ENCODE peak calls at places on chromosomes 13 and 19, in seven cellular contexts. J is GM04503; C is SW 1271; R is adipocyte; U is fibroblast of lung; H is iPS DF 6.9; I is stimulated activated CD4-positive, alpha-beta T cell treated with anti-CD3 and anti-CD28 coated beads, Interleukin-1b, Interleukin-23, amount 100 ng/mL, for 4 hours. Z is an unnamed sample.
A peak's percentile ranks its signal among the peaks of the same experiment; 100 is the strongest.

GRCh38 chr19:1860133-1860775 is 3.1 kb downstream of the KLF16 start:
- DNase-seq in J (no peak), C (no peak), R (peak; percentile 90), U (peak; percentile 76), H (no peak), I (peak; percentile 43), Z (no peak)

GRCh38 chr13:26423634-26424033 is 133.8 kb upstream of the WASF3 start:
- DNase-seq in J (no peak), C (no peak), R (peak; percentile 25), U (peak; percentile 19), H (no peak), I (no peak), Z (no peak)

GRCh38 chr19:3120611-3121231 is 15.1 kb upstream of the GNA15 start:
- DNase-seq in J (no peak), C (no peak), R (no peak), U (no peak), H (no peak), I (no peak), Z (no peak)

GRCh38 chr19:10820173-10820572 is 15.8 kb downstream of the TMED1 start:
- DNase-seq in J (no peak), C (no peak), R (no peak), U (no peak), H (no peak), I (no peak), Z (no peak)

GRCh38 chr13:23871616-23872220 is 17.5 kb downstream of the MIPEP start:
- DNase-seq in J (no peak), C (no peak), R (peak; percentile 78), U (peak; percentile 40), H (no peak), I (no peak), Z (no peak)

GRCh38 chr19:31254611-31255010 is 94.6 kb downstream of the TSHZ3 start:
- DNase-seq in J (no peak), C (no peak), R (no peak), U (no peak), H (no peak), I (no peak), Z (no peak)

GRCh38 chr13:110266983-110267382 is 40.0 kb downstream of the COL4A1 start:
- DNase-seq in J (no peak), C (no peak), R (no peak), U (no peak), H (no peak), I (no peak), Z (peak; percentile 33)

GRCh38 chr13:36431204-36432105 is 840 bp upstream of the CCNA1 start:
- DNase-seq in J (no peak), C (no peak), R (peak; percentile 48), U (no peak), H (no peak), I (no peak), Z (no peak)

GRCh38 chr13:110162053-110162452 is 144.9 kb downstream of the COL4A1 start:
- DNase-seq in J (no peak), C (no peak), R (no peak), U (no peak), H (no peak), I (no peak), Z (no peak)

GRCh38 chr13:38350114-38350617 is 515 bp downstream of the UFM1 start:
- DNase-seq in J (peak; percentile 24), C (no peak), R (peak; percentile 76), U (peak; percentile 68), H (no peak), I (peak; percentile 34), Z (no peak)

GRCh38 chr19:16442386-16443276 is 29.1 kb downstream of the EPS15L1 start:
- DNase-seq in J (no peak), C (no peak), R (no peak), U (no peak), H (no peak), I (no peak), Z (no peak)

GRCh38 chr19:571127-571974 is 1.0 kb upstream of the BSG start:
- DNase-seq in J (no peak), C (peak; percentile 51), R (peak; percentile 73), U (peak; percentile 51), H (no peak), I (no peak), Z (no peak)

GRCh38 chr19:40144947-40145748 is 46.1 kb upstream of the MAP3K10 start:
- DNase-seq in J (no peak), C (no peak), R (no peak), U (no peak), H (no peak), I (no peak), Z (no peak)

GRCh38 chr19:3660493-3661219 is 34.1 kb upstream of the CACTIN start:
- DNase-seq in J (no peak), C (no peak), R (no peak), U (no peak), H (no peak), I (no peak), Z (no peak)

GRCh38 chr13:19586904-19587634 is 25.7 kb upstream of the TPTE2 start:
- DNase-seq in J (no peak), C (no peak), R (peak; percentile 41), U (peak; percentile 50), H (no peak), I (peak; percentile 60), Z (no peak)

GRCh38 chr19:12695997-12696365 is 450 bp downstream of the FBXW9 start:
- DNase-seq in J (no peak), C (no peak), R (no peak), U (no peak), H (no peak), I (no peak), Z (no peak)

GRCh38 chr19:40604647-40605200 is 3.6 kb downstream of the LTBP4 start:
- DNase-seq in J (no peak), C (no peak), R (no peak), U (no peak), H (no peak), I (no peak), Z (no peak)

GRCh38 chr19:15072930-15073647 is 8.9 kb upstream of the OR1I1 start:
- DNase-seq in J (no peak), C (no peak), R (no peak), U (no peak), H (no peak), I (no peak), Z (no peak)

GRCh38 chr19:10922638-10923014 is 5.8 kb downstream of the YIPF2 start:
- DNase-seq in J (no peak), C (no peak), R (no peak), U (no peak), H (no peak), I (no peak), Z (no peak)

GRCh38 chr19:35153701-35154534 is 617 bp upstream of the FXYD5 start:
- DNase-seq in J (no peak), C (no peak), R (peak; percentile 49), U (peak; percentile 33), H (no peak), I (peak; percentile 70), Z (no peak)

Z was measured in iPS DF 19.7.